ENCODE peak calls at places on chromosomes 4 and X, in eight cellular contexts. One of them, this sample, is unnamed.

GRCh38 chr4:41216294-41217019 is 2.1 kb upstream of the APBB2 start:
- DNase-seq in HEK293T: peak; percentile 77
- DNase-seq in ELF-1: peak; percentile 88
- DNase-seq in foreskin keratinocyte: peak; percentile 80
- DNase-seq in osteocyte: peak; percentile 92
- DNase-seq in A673: peak; percentile 77
- DNase-seq in NCI-H2081: peak; percentile 94
- DNase-seq in AG10803: peak; percentile 73
- DNase-seq in this sample: peak; percentile 27

GRCh38 chrX:68503830-68504229 is 5.0 kb downstream of the YIPF6 start:
- DNase-seq in AG10803: peak; percentile 1
- DNase-seq in foreskin keratinocyte: peak; percentile 19
- DNase-seq in NCI-H2081: no peak
- DNase-seq in A673: no peak
- DNase-seq in HEK293T: no peak
- DNase-seq in osteocyte: no peak
- DNase-seq in ELF-1: no peak
- DNase-seq in this sample: no peak

GRCh38 chr4:147860960-147861359 is 129.1 kb downstream of the ARHGAP10 start:
- DNase-seq in foreskin keratinocyte: no peak
- DNase-seq in A673: no peak
- DNase-seq in ELF-1: no peak
- DNase-seq in osteocyte: no peak
- DNase-seq in AG10803: peak; percentile 22
- DNase-seq in NCI-H2081: no peak
- DNase-seq in HEK293T: no peak
- DNase-seq in this sample: no peak

GRCh38 chrX:44020693-44021092 is 47.5 kb upstream of the NDP start:
- DNase-seq in A673: no peak
- DNase-seq in ELF-1: no peak
- DNase-seq in NCI-H2081: no peak
- DNase-seq in osteocyte: no peak
- DNase-seq in AG10803: no peak
- DNase-seq in HEK293T: no peak
- DNase-seq in foreskin keratinocyte: no peak
- DNase-seq in this sample: no peak

GRCh38 chrX:54721424-54721823 is 76.6 kb downstream of the ITIH6 start:
- DNase-seq in foreskin keratinocyte: peak; percentile 74
- DNase-seq in osteocyte: no peak
- DNase-seq in ELF-1: no peak
- DNase-seq in AG10803: no peak
- DNase-seq in HEK293T: no peak
- DNase-seq in NCI-H2081: no peak
- DNase-seq in A673: no peak
- DNase-seq in this sample: no peak

GRCh38 chr4:10006236-10006603 is 15.1 kb downstream of the SLC2A9 start:
- DNase-seq in foreskin keratinocyte: peak; percentile 76
- DNase-seq in ELF-1: no peak
- DNase-seq in HEK293T: no peak
- DNase-seq in AG10803: peak; percentile 71
- DNase-seq in A673: peak; percentile 15
- DNase-seq in osteocyte: no peak
- DNase-seq in NCI-H2081: peak; percentile 92
- DNase-seq in this sample: peak; percentile 80

GRCh38 chrX:133981908-133982307 is 3.5 kb downstream of the GPC3 start:
- DNase-seq in foreskin keratinocyte: no peak
- DNase-seq in AG10803: no peak
- DNase-seq in ELF-1: no peak
- DNase-seq in NCI-H2081: no peak
- DNase-seq in A673: no peak
- DNase-seq in HEK293T: no peak
- DNase-seq in osteocyte: no peak
- DNase-seq in this sample: no peak

GRCh38 chrX:77422886-77423648 is 24.1 kb upstream of the FGF16 start:
- DNase-seq in foreskin keratinocyte: no peak
- DNase-seq in osteocyte: no peak
- DNase-seq in HEK293T: no peak
- DNase-seq in NCI-H2081: no peak
- DNase-seq in A673: no peak
- DNase-seq in AG10803: no peak
- DNase-seq in ELF-1: peak; percentile 96
- DNase-seq in this sample: no peak

GRCh38 chr4:127648061-127648460 is 15.3 kb downstream of the INTU start:
- DNase-seq in A673: no peak
- DNase-seq in AG10803: no peak
- DNase-seq in NCI-H2081: no peak
- DNase-seq in HEK293T: no peak
- DNase-seq in osteocyte: no peak
- DNase-seq in ELF-1: no peak
- DNase-seq in foreskin keratinocyte: no peak
- DNase-seq in this sample: no peak

GRCh38 chr4:2059034-2059725 is at the start of gene NAT8L:
- DNase-seq in NCI-H2081: peak; percentile 86
- DNase-seq in HEK293T: peak; percentile 80
- DNase-seq in foreskin keratinocyte: no peak
- DNase-seq in ELF-1: no peak
- DNase-seq in AG10803: no peak
- DNase-seq in A673: peak; percentile 55
- DNase-seq in osteocyte: no peak
- DNase-seq in this sample: peak; percentile 46

GRCh38 chrX:24081661-24082154 is 27.0 kb downstream of the EIF2S3 start:
- DNase-seq in NCI-H2081: peak; percentile 40
- DNase-seq in AG10803: peak; percentile 62
- DNase-seq in foreskin keratinocyte: peak; percentile 49
- DNase-seq in osteocyte: peak; percentile 89
- DNase-seq in ELF-1: peak; percentile 96
- DNase-seq in HEK293T: peak; percentile 38
- DNase-seq in A673: peak; percentile 72
- DNase-seq in this sample: no peak

GRCh38 chr4:182179105-182179504 is 64.1 kb upstream of the TENM3 start:
- DNase-seq in HEK293T: no peak
- DNase-seq in AG10803: peak; percentile 56
- DNase-seq in foreskin keratinocyte: peak; percentile 67
- DNase-seq in osteocyte: no peak
- DNase-seq in NCI-H2081: peak; percentile 67
- DNase-seq in ELF-1: peak; percentile 45
- DNase-seq in A673: peak; percentile 82
- DNase-seq in this sample: no peak

GRCh38 chrX:110924871-110925270 is 129.3 kb upstream of the CHRDL1 start:
- DNase-seq in ELF-1: no peak
- DNase-seq in A673: no peak
- DNase-seq in NCI-H2081: no peak
- DNase-seq in foreskin keratinocyte: no peak
- DNase-seq in HEK293T: no peak
- DNase-seq in osteocyte: no peak
- DNase-seq in AG10803: peak; percentile 1
- DNase-seq in this sample: no peak

GRCh38 chrX:13341491-13342101 is 21.7 kb upstream of the ATXN3L start:
- DNase-seq in ELF-1: no peak
- DNase-seq in osteocyte: no peak
- DNase-seq in NCI-H2081: no peak
- DNase-seq in A673: no peak
- DNase-seq in AG10803: no peak
- DNase-seq in foreskin keratinocyte: peak; percentile 67
- DNase-seq in HEK293T: no peak
- DNase-seq in this sample: no peak

GRCh38 chrX:105765691-105766090 is 56.6 kb upstream of the NRK start:
- DNase-seq in AG10803: no peak
- DNase-seq in A673: no peak
- DNase-seq in HEK293T: no peak
- DNase-seq in osteocyte: no peak
- DNase-seq in foreskin keratinocyte: no peak
- DNase-seq in NCI-H2081: no peak
- DNase-seq in ELF-1: no peak
- DNase-seq in this sample: no peak

GRCh38 chr4:149292422-149293055 is 523.1 kb downstream of the IQCM start:
- DNase-seq in foreskin keratinocyte: no peak
- DNase-seq in AG10803: no peak
- DNase-seq in A673: no peak
- DNase-seq in ELF-1: no peak
- DNase-seq in osteocyte: no peak
- DNase-seq in NCI-H2081: no peak
- DNase-seq in HEK293T: no peak
- DNase-seq in this sample: no peak

GRCh38 chr4:33658971-33659370 is 2585.3 kb downstream of the ARAP2 start:
- DNase-seq in HEK293T: no peak
- DNase-seq in A673: no peak
- DNase-seq in foreskin keratinocyte: no peak
- DNase-seq in AG10803: peak; percentile 3
- DNase-seq in NCI-H2081: no peak
- DNase-seq in osteocyte: no peak
- DNase-seq in ELF-1: no peak
- DNase-seq in this sample: no peak

GRCh38 chr4:48725414-48725813 is 54.7 kb downstream of the FRYL start:
- DNase-seq in osteocyte: no peak
- DNase-seq in ELF-1: no peak
- DNase-seq in AG10803: no peak
- DNase-seq in HEK293T: no peak
- DNase-seq in foreskin keratinocyte: no peak
- DNase-seq in A673: no peak
- DNase-seq in NCI-H2081: no peak
- DNase-seq in this sample: no peak

GRCh38 chr4:76238701-76239100 is 12.8 kb upstream of the FAM47E start:
- DNase-seq in ELF-1: no peak
- DNase-seq in HEK293T: no peak
- DNase-seq in A673: no peak
- DNase-seq in AG10803: no peak
- DNase-seq in NCI-H2081: no peak
- DNase-seq in foreskin keratinocyte: no peak
- DNase-seq in osteocyte: no peak
- DNase-seq in this sample: no peak

GRCh38 chr4:1910643-1911042 is 39.5 kb downstream of the NSD2 start:
- DNase-seq in foreskin keratinocyte: peak; percentile 33
- DNase-seq in AG10803: peak; percentile 69
- DNase-seq in A673: peak; percentile 80
- DNase-seq in HEK293T: peak; percentile 70
- DNase-seq in ELF-1: peak; percentile 67
- DNase-seq in NCI-H2081: peak; percentile 34
- DNase-seq in osteocyte: no peak
- DNase-seq in this sample: peak; percentile 51

GRCh38 chr4:6776920-6777635 is 5.4 kb upstream of the KIAA0232 start:
- DNase-seq in foreskin keratinocyte: no peak
- DNase-seq in osteocyte: no peak
- DNase-seq in HEK293T: no peak
- DNase-seq in NCI-H2081: no peak
- DNase-seq in AG10803: no peak
- DNase-seq in ELF-1: no peak
- DNase-seq in A673: peak; percentile 25
- DNase-seq in this sample: no peak

GRCh38 chr4:127162741-127163140 is 470.0 kb upstream of the INTU start:
- DNase-seq in osteocyte: no peak
- DNase-seq in ELF-1: no peak
- DNase-seq in A673: no peak
- DNase-seq in foreskin keratinocyte: peak; percentile 75
- DNase-seq in AG10803: peak; percentile 92
- DNase-seq in NCI-H2081: no peak
- DNase-seq in HEK293T: no peak
- DNase-seq in this sample: peak; percentile 72

GRCh38 chr4:143406523-143406922 is 69.8 kb downstream of the GAB1 start:
- DNase-seq in HEK293T: no peak
- DNase-seq in A673: no peak
- DNase-seq in NCI-H2081: no peak
- DNase-seq in ELF-1: no peak
- DNase-seq in foreskin keratinocyte: no peak
- DNase-seq in AG10803: peak; percentile 31
- DNase-seq in osteocyte: peak; percentile 86
- DNase-seq in this sample: peak; percentile 28

GRCh38 chr4:152164561-152164960 is 371.3 kb downstream of the FBXW7 start:
- DNase-seq in foreskin keratinocyte: peak; percentile 37
- DNase-seq in ELF-1: peak; percentile 44
- DNase-seq in AG10803: no peak
- DNase-seq in osteocyte: no peak
- DNase-seq in A673: no peak
- DNase-seq in NCI-H2081: no peak
- DNase-seq in HEK293T: no peak
- DNase-seq in this sample: no peak